ENCODE peak calls at places on chromosomes 5 and 9, in five cellular contexts. V is GM12865, L is fibroblast of lung, M is stomach, G is colonic mucosa. D is an unnamed sample.

GRCh38 chr5:142330026-142330425 is 5.2 kb upstream of the SPRY4 start:
- DNase-seq in V (no peak), L (no peak), M (no peak), G (no peak), D (no peak)

GRCh38 chr9:112203536-112203935 is 28.4 kb upstream of the SUSD1 start:
- DNase-seq in V (no peak), L (peak), M (no peak), G (no peak), D (peak)

GRCh38 chr5:176415240-176416122 is 858 bp downstream of the CLTB start:
- DNase-seq in V (no peak), L (peak), M (peak), G (no peak), D (peak)

GRCh38 chr5:143347698-143348344 is 55.7 kb downstream of the NR3C1 start:
- DNase-seq in V (no peak), L (no peak), M (no peak), G (no peak), D (no peak)

GRCh38 chr9:91151014-91151740 is 210.5 kb downstream of the AUH start:
- DNase-seq in V (peak), L (peak), M (no peak), G (no peak), D (peak)

GRCh38 chr5:38755171-38755570 is 90.6 kb upstream of the OSMR start:
- DNase-seq in V (no peak), L (peak), M (no peak), G (no peak), D (peak)

GRCh38 chr5:107966216-107966615 is 295.5 kb upstream of the EFNA5 start:
- DNase-seq in V (no peak), L (no peak), M (no peak), G (no peak), D (no peak)

GRCh38 chr9:83062653-83063527 is at the start of gene RASEF:
- DNase-seq in V (no peak), L (peak), M (peak), G (peak), D (no peak)

GRCh38 chr5:118956727-118957126 is 31.6 kb downstream of the DTWD2 start:
- DNase-seq in V (peak), L (no peak), M (no peak), G (no peak), D (peak)

GRCh38 chr5:42677156-42677842 is 79.3 kb upstream of the CCDC152 start:
- DNase-seq in V (no peak), L (no peak), M (no peak), G (no peak), D (no peak)

GRCh38 chr9:107068581-107068980 is 205.6 kb downstream of the ZNF462 start:
- DNase-seq in V (no peak), L (no peak), M (no peak), G (peak), D (no peak)

GRCh38 chr9:113568481-113569321 is 105.2 kb downstream of the RGS3 start:
- DNase-seq in V (no peak), L (no peak), M (no peak), G (no peak), D (no peak)

GRCh38 chr5:33891731-33892418 is at the start of gene ADAMTS12:
- DNase-seq in V (peak), L (peak), M (no peak), G (peak), D (peak)

GRCh38 chr5:119367502-119368237 is 11.9 kb downstream of the TNFAIP8 start:
- DNase-seq in V (peak), L (peak), M (no peak), G (no peak), D (peak)

GRCh38 chr5:28807230-28807629 is 1768.8 kb upstream of the CDH9 start:
- DNase-seq in V (no peak), L (peak), M (no peak), G (no peak), D (no peak)

GRCh38 chr9:3847377-3847776 is 321.6 kb upstream of the RFX3 start:
- DNase-seq in V (no peak), L (no peak), M (no peak), G (no peak), D (no peak)

DNA sequence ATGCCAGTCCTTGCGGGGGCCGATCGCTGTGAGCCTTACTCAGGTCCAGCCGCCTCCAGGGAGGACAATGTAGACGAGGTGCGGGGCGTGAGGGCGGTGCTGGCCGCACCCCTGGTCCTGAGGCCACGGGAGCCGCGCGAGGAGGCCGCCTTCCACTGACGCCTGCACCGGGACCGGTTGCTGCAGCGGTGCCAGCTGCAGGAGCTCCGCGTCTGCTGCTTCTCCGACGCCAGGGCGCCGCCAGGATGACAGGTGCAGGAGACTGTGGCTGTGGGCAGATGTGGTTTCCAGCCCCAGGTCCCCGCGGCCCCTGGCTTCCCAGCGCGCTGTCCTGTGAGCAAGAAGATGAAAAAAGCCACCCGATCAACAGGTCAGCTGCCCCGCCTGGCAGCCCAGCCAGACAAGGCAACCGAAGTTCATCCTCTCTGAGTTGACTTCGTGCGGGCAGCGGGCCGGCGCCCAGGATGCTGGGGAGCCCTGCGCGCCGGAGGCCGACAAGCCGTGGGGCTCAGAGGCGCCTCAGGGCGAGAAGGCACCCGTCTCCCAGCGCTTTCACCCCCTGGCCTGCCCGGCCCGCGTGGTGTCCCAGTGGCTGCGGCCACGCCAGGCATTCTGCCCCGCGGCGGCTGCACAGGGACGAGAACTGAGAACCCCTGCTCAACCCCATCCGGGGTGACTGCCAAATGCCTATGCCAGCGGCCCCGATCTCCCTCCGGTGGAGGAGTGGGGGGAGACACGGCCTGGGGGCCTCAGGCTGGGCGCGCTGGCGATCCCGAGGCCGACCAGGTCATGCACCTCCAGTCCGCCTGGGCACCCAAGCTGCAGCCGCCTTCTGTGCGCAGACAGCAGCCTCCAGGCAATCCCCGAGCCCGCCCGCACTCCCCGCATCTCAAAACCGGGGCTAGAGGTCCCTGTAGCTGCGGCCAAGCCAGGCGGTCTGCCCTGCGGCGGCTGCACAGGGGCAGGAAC is 43.4 kb upstream of the BICD2 start:
- DNase-seq in V (no peak), L (no peak), M (no peak), G (no peak), D (no peak)
- H3K4me3 ChIP-seq in V (no peak), L (no peak), M (peak), G (peak), D (no peak)

DNA sequence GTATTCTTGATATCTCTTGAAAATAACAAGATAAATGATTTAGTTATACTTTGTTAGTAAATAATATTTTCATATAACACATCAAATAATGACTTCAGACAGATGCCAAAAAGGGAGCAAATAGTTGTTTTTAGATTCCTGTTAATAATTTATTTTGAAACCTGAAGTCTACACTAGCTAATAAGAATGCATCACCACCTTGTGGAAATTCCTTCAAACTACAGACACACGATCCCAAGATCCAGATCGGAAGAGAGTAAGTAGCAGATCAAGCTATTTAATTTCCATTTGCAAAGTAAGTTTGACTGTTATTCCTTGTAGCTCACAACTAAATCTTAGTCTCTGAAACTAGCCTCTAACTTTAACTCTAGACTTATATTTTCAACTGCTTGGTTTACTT is 35.5 kb upstream of the ISL1 start:
- DNase-seq in V (no peak), L (no peak), M (no peak), G (no peak), D (peak)
- TF ChIP-seq CTCF in V (no peak), L (no peak), M (peak), G (no peak), D (peak)

DNA sequence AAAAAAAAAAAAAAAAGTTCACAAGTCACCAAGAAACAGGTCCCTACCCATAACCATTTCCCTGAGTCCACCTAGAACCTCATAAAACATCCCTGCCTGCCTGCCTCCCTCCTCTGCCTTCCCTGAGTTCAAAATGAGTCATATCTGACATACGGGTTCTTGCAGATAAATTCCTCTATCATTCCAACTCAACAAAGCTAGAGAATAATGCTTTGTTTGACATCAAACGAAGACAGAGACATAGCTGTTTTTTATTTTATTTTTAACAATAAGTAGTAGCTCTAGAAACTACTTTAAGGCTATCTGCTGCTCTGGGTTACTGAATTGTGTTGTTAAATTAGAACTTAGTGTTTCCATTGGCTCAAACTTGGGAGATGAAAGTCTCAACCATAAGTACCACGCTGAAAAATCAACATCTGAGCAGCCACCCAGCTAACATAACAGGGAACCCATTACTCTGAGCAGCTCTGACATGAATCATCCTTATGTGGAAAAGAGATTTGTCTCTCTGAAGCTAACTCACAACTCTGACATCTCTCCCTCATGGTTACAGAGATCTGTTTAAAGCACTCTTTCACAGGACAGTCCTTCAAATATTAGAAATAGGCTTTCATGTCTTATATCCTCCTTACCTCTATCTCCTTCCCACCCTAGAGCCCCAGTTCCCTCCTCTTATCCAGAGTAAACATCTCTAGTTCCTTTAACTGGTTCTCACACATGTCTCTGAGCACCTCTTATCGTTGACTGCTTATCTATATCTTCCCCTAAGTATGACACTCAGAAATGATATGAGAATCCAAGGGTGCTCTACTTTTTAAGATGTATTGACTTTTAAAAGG is 12.1 kb downstream of the TMEM245 start:
- DNase-seq in V (no peak), L (peak), M (no peak), G (no peak), D (peak)
- H3K4me3 ChIP-seq in V (no peak), L (no peak), M (no peak), G (no peak), D (peak)

DNA sequence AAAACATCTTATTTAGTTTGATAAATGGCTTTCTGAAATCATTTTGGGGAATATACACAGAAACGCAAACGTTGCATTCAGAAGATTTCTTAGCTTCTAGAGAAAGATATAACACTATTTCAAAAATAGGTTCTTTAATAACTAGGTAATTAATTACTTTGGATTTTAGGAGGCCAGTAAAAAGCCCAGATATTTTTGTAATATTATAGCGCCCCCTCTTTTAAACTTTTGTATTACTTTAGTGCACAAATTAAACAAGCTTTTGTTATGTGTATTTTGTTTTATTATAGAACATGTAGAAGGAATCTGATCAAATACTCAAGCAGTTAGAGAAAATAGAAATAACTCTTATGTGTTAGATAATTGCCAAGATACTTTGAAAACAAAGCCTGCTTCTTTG is 57.7 kb downstream of the COMMD10 start:
- DNase-seq in V (no peak), L (no peak), M (no peak), G (no peak), D (no peak)
- TF ChIP-seq CTCF in V (no peak), L (no peak), M (no peak), G (no peak), D (no peak)

GRCh38 chr9:111037744-111038335 is 430 bp downstream of the LPAR1 start:
- DNase-seq in V (peak), L (peak), M (peak), G (peak), D (peak)
- H3K4me3 ChIP-seq in V (peak), L (peak), M (peak), G (peak), D (peak)

GRCh38 chr9:92440751-92441046 is 16.4 kb upstream of the OMD start:
- DNase-seq in V (peak), L (no peak), M (no peak), G (no peak), D (no peak)

GRCh38 chr9:92439921-92440750 is 15.9 kb upstream of the OMD start:
- DNase-seq in V (no peak), L (peak), M (no peak), G (no peak), D (peak)

GRCh38 chr9:92435263-92435662 is 11.0 kb upstream of the OMD start:
- DNase-seq in V (no peak), L (no peak), M (no peak), G (no peak), D (no peak)

GRCh38 chr9:92444841-92445240 is 20.6 kb upstream of the OMD start:
- DNase-seq in V (no peak), L (no peak), M (no peak), G (no peak), D (no peak)

DNA sequence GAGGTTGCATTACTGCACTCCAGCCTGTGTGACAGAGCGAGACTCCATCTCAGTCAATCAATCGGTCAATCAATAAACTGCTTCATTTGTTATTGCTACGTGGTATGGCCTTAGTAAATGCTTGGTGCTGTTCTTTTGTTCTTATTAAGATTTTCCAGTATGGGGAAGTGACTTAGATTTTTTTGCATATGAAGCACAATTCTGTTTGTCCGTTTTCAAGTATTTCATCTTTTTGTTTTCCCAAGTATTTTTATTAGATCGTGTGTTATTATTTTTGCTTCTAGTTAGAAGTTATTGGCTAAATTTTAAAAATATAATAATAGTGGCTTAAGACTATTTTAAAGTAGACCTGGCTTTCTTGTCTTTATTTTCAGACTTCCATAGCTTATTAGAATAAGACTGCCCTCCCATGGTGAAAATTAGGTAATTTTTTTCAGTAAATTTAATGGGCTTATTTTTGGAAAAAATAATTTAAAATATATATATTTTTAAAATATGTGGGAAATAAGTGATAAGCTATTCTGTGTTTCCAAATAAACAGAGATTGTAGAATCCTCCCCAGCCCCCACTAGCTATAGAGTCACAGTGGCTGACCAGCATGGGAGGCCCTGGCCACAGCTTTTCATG is 14.7 kb upstream of the OMD start:
- DNase-seq in V (no peak), L (no peak), M (no peak), G (no peak), D (peak)
- TF ChIP-seq CTCF in V (no peak), L (peak), M (no peak), G (no peak), D (peak)

GRCh38 chr5:66881475-66882161 is 285.4 kb downstream of the MAST4 start:
- DNase-seq in V (no peak), L (peak), M (peak), G (no peak), D (peak)
- H3K4me3 ChIP-seq in V (no peak), L (no peak), M (no peak), G (no peak), D (no peak)

DNA sequence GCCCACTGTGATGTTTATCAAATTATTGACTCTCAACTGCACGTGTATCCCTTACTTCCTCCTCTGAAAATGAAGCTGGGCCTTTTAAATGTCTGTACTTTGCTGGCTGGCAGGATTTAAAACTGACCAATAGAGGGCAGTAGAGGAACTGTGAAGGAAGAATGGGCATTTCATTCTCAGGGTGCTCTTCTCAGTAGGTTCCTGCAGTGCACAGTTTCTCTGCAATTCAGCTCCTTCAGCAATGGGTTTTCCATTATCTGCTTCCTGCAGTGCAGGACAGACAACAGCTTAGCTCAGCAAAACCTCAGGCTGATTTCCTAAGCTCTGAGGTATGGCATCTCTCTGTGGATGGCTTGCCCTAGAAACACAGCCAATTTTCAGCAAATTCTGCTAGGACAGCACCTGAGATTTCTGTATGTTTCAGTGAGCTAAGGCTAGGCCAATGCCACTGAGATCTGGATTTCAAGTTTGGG is 298.4 kb upstream of the PRDM9 start:
- DNase-seq in V (peak), L (no peak), M (no peak), G (no peak), D (no peak)
- TF ChIP-seq CTCF in V (peak), L (peak), M (peak), G (peak), D (no peak)